ENCODE peak calls at places on chromosomes 2 and 18, in eight cellular contexts. Z is fibroblast of the aortic adventitia; V is NCI-H187 treated with DMSO at 0.1 percent for 48 hours; G is mesothelial cell of epicardium; U is activated T-cell treated with anti-CD3 and anti-CD28 coated beads for 24 hours; H is ureter; Y is iPS-NIHi11; M is stimulated activated CD8-positive, alpha-beta memory T cell treated with anti-CD3 and anti-CD28 coated beads, Interleukin-12 subunit alpha, Interleukin-12 subunit beta, amount 100 ng/mL, for 4 hours. I is an unnamed sample.
A peak's percentile ranks its signal among the peaks of the same experiment; 100 is the strongest.

GRCh38 chr2:99777266-99777640 is 287.4 kb upstream of the REV1 start:
- DNase-seq in Y (no peak), M (no peak), Z (no peak), G (no peak), U (no peak), H (no peak), V (no peak), I (no peak)

GRCh38 chr2:75429036-75429435 is 131.7 kb downstream of the EVA1A start:
- DNase-seq in Z (no peak), M (no peak), H (no peak), V (no peak), U (no peak), Y (no peak), G (no peak), I (peak; percentile 37)

GRCh38 chr2:54903736-54904554 is 146.3 kb downstream of the RTN4 start:
- DNase-seq in M (peak; percentile 40), G (no peak), H (peak; percentile 72), U (peak; percentile 54), V (no peak), Z (peak; percentile 95), Y (peak; percentile 33), I (peak; percentile 52)

GRCh38 chr18:48017625-48018024 is 87.2 kb upstream of the SMAD2 start:
- DNase-seq in U (no peak), V (no peak), H (no peak), Z (peak; percentile 67), Y (no peak), G (no peak), M (no peak), I (peak; percentile 36)

GRCh38 chr2:98683728-98684127 is 47.2 kb downstream of the MGAT4A start:
- DNase-seq in M (no peak), H (no peak), Z (no peak), V (no peak), Y (no peak), G (no peak), U (no peak), I (no peak)

GRCh38 chr2:10045561-10046355 is 2.4 kb downstream of the KLF11 start:
- DNase-seq in G (no peak), H (peak; percentile 45), M (no peak), U (no peak), Y (no peak), V (no peak), Z (peak; percentile 16), I (peak; percentile 80)

GRCh38 chr2:193480187-193480586 is 1285.5 kb upstream of the TMEFF2 start:
- DNase-seq in H (no peak), G (no peak), U (no peak), M (no peak), Z (no peak), Y (no peak), V (no peak), I (no peak)

GRCh38 chr2:229980440-229981184 is 58.3 kb downstream of the FBXO36 start:
- DNase-seq in Y (peak; percentile 41), V (no peak), U (no peak), M (no peak), H (peak; percentile 54), G (peak; percentile 39), Z (peak; percentile 88), I (no peak)

GRCh38 chr2:27992787-27993747 is 102.5 kb downstream of the BABAM2 start:
- DNase-seq in H (no peak), V (no peak), M (no peak), Y (peak; percentile 52), Z (peak; percentile 64), U (no peak), G (no peak), I (no peak)

GRCh38 chr2:54803783-54804758 is 80.6 kb downstream of the EML6 start:
- DNase-seq in V (no peak), Y (no peak), M (no peak), Z (no peak), H (no peak), U (no peak), G (no peak), I (no peak)

GRCh38 chr2:16525265-16525887 is 140.3 kb downstream of the CYRIA start:
- DNase-seq in G (no peak), V (no peak), Y (peak; percentile 68), U (no peak), M (no peak), H (no peak), Z (no peak), I (no peak)

GRCh38 chr18:49565101-49565500 is 3.2 kb downstream of the LIPG start:
- DNase-seq in G (no peak), V (no peak), U (no peak), Z (no peak), H (no peak), M (no peak), Y (no peak), I (no peak)

GRCh38 chr2:100895402-100895801 is 75.5 kb downstream of the NPAS2 start:
- DNase-seq in U (no peak), Z (no peak), G (no peak), Y (peak; percentile 47), H (peak; percentile 68), V (no peak), M (no peak), I (no peak)

GRCh38 chr2:179550214-179550613 is 285.6 kb upstream of the SESTD1 start:
- DNase-seq in H (no peak), Y (peak; percentile 50), G (no peak), M (no peak), Z (no peak), V (no peak), U (no peak), I (no peak)

GRCh38 chr2:11307764-11308415 is 36.5 kb downstream of the ROCK2 start:
- DNase-seq in V (no peak), M (no peak), U (no peak), H (no peak), Y (no peak), G (no peak), Z (no peak), I (no peak)

GRCh38 chr2:60882971-60883753 is 1.8 kb downstream of the REL start:
- DNase-seq in M (no peak), H (no peak), Y (no peak), U (no peak), Z (peak; percentile 26), G (no peak), V (no peak), I (no peak)

GRCh38 chr2:30239308-30240161 is 8.2 kb downstream of the LBH start:
- DNase-seq in M (no peak), G (peak; percentile 57), V (no peak), Y (peak; percentile 81), Z (peak; percentile 88), U (peak; percentile 64), H (peak; percentile 67), I (peak; percentile 53)

GRCh38 chr18:3117493-3118192 is 102.1 kb downstream of the MYOM1 start:
- DNase-seq in V (no peak), H (no peak), Z (no peak), G (no peak), U (no peak), M (no peak), Y (no peak), I (no peak)

GRCh38 chr2:237632991-237633629 is 5.7 kb downstream of the LRRFIP1 start:
- DNase-seq in M (no peak), G (no peak), V (no peak), Z (no peak), Y (no peak), U (no peak), H (no peak), I (no peak)

GRCh38 chr18:67373636-67374035 is 142.9 kb downstream of the DSEL start:
- DNase-seq in Y (no peak), U (no peak), H (no peak), G (no peak), Z (peak; percentile 3), V (no peak), M (no peak), I (no peak)

GRCh38 chr2:234490239-234491074 is 6.4 kb downstream of the ARL4C start:
- DNase-seq in G (no peak), V (no peak), H (no peak), Z (no peak), M (no peak), Y (no peak), U (no peak), I (no peak)

GRCh38 chr2:176473177-176473576 is 203.9 kb downstream of the MTX2 start:
- DNase-seq in V (peak; percentile 25), Y (no peak), U (no peak), Z (peak; percentile 51), H (peak; percentile 82), M (no peak), G (no peak), I (no peak)

GRCh38 chr2:30768708-30769580 is 38.3 kb downstream of the CAPN13 start:
- DNase-seq in Y (no peak), Z (no peak), G (no peak), M (no peak), H (peak; percentile 12), V (no peak), U (no peak), I (no peak)

GRCh38 chr2:238595750-238596570 is 169.2 kb downstream of the ASB1 start:
- DNase-seq in Y (no peak), Z (no peak), G (no peak), U (no peak), V (no peak), H (no peak), M (no peak), I (no peak)

GRCh38 chr2:134129900-134130537 is 123.9 kb upstream of the MGAT5 start:
- DNase-seq in U (no peak), G (no peak), Y (no peak), V (no peak), H (no peak), M (no peak), Z (no peak), I (peak; percentile 71)

GRCh38 chr2:26587966-26588365 is 53.2 kb downstream of the CIB4 start:
- DNase-seq in U (no peak), M (no peak), Z (no peak), H (peak; percentile 20), V (no peak), Y (no peak), G (no peak), I (no peak)

GRCh38 chr2:96957299-96957698 is 29.1 kb downstream of the FAM178B start:
- DNase-seq in G (no peak), U (no peak), Z (no peak), M (no peak), Y (peak; percentile 70), H (no peak), V (peak; percentile 31), I (peak; percentile 22)

GRCh38 chr2:105324732-105325131 is 4.8 kb downstream of the TGFBRAP1 start:
- DNase-seq in M (no peak), Z (no peak), G (no peak), V (no peak), U (no peak), Y (no peak), H (no peak), I (no peak)

GRCh38 chr2:193357508-193357907 is 1162.8 kb upstream of the TMEFF2 start:
- DNase-seq in Y (no peak), G (no peak), H (no peak), V (no peak), U (no peak), M (no peak), Z (no peak), I (no peak)

GRCh38 chr2:196783431-196784094 is 15.9 kb downstream of the GTF3C3 start:
- DNase-seq in Z (peak; percentile 53), H (no peak), Y (no peak), U (peak; percentile 11), V (no peak), G (no peak), M (no peak), I (no peak)

GRCh38 chr2:182186132-182186735 is 200.6 kb downstream of the PPP1R1C start:
- DNase-seq in U (no peak), Z (peak; percentile 67), Y (peak; percentile 33), M (no peak), G (no peak), V (peak; percentile 11), H (no peak), I (no peak)

GRCh38 chr2:11683486-11683885 is 13.5 kb upstream of the NTSR2 start:
- DNase-seq in V (no peak), G (no peak), Z (no peak), U (no peak), H (no peak), M (no peak), Y (peak; percentile 47), I (no peak)

GRCh38 chr2:112000399-112001135 is 54.5 kb upstream of the TMEM87B start:
- DNase-seq in M (no peak), U (no peak), V (no peak), Z (no peak), G (no peak), Y (no peak), H (no peak), I (no peak)

GRCh38 chr2:152553518-152553917 is 163.7 kb downstream of the PRPF40A start:
- DNase-seq in V (no peak), Y (no peak), G (no peak), Z (no peak), U (no peak), H (no peak), M (no peak), I (no peak)